ENCODE peak calls at places on chromosomes 4 and X, in six cellular contexts. One of them, this sample, is unnamed.

GRCh38 chrX:24789047-24789446 is 95.3 kb downstream of the POLA1 start:
- DNase-seq in right atrium auricular region: no peak
- DNase-seq in pancreas: no peak
- DNase-seq in GM06990: no peak
- DNase-seq in endothelial cell: no peak
- DNase-seq in neural crest cell: no peak
- DNase-seq in this sample: no peak

GRCh38 chr4:146370841-146371240 is 150.9 kb downstream of the SLC10A7 start:
- DNase-seq in GM06990: no peak
- DNase-seq in neural crest cell: no peak
- DNase-seq in pancreas: no peak
- DNase-seq in endothelial cell: no peak
- DNase-seq in right atrium auricular region: no peak
- DNase-seq in this sample: no peak

GRCh38 chrX:152929898-152930297 is 32.0 kb downstream of the ZNF185 start:
- DNase-seq in pancreas: no peak
- DNase-seq in GM06990: no peak
- DNase-seq in endothelial cell: no peak
- DNase-seq in right atrium auricular region: no peak
- DNase-seq in neural crest cell: no peak
- DNase-seq in this sample: no peak

GRCh38 chr4:151675366-151676060 is 85.3 kb downstream of the GATB start:
- DNase-seq in right atrium auricular region: no peak
- DNase-seq in neural crest cell: no peak
- DNase-seq in endothelial cell: no peak
- DNase-seq in GM06990: no peak
- DNase-seq in pancreas: no peak
- DNase-seq in this sample: no peak

GRCh38 chrX:1390621-1391369 is 1.1 kb downstream of the SLC25A6 start:
- DNase-seq in GM06990: no peak
- DNase-seq in pancreas: peak
- DNase-seq in right atrium auricular region: peak
- DNase-seq in neural crest cell: no peak
- DNase-seq in endothelial cell: no peak
- DNase-seq in this sample: peak

GRCh38 chrX:130246084-130246483 is 22.6 kb downstream of the ZNF280C start:
- DNase-seq in endothelial cell: no peak
- DNase-seq in right atrium auricular region: no peak
- DNase-seq in pancreas: no peak
- DNase-seq in GM06990: no peak
- DNase-seq in neural crest cell: no peak
- DNase-seq in this sample: no peak

GRCh38 chr4:141815646-141816045 is 179.3 kb downstream of the IL15 start:
- DNase-seq in pancreas: no peak
- DNase-seq in right atrium auricular region: no peak
- DNase-seq in neural crest cell: no peak
- DNase-seq in endothelial cell: no peak
- DNase-seq in GM06990: no peak
- DNase-seq in this sample: no peak

GRCh38 chrX:149511081-149511480 is 6.0 kb upstream of the IDS start:
- DNase-seq in endothelial cell: no peak
- DNase-seq in right atrium auricular region: no peak
- DNase-seq in pancreas: no peak
- DNase-seq in neural crest cell: no peak
- DNase-seq in GM06990: no peak
- DNase-seq in this sample: no peak

GRCh38 chr4:40998680-40999358 is 215.5 kb downstream of the APBB2 start:
- DNase-seq in GM06990: no peak
- DNase-seq in pancreas: no peak
- DNase-seq in right atrium auricular region: no peak
- DNase-seq in neural crest cell: no peak
- DNase-seq in endothelial cell: no peak
- DNase-seq in this sample: no peak

GRCh38 chr4:145234086-145234694 is 53.8 kb upstream of the OTUD4 start:
- DNase-seq in endothelial cell: peak
- DNase-seq in right atrium auricular region: no peak
- DNase-seq in neural crest cell: peak
- DNase-seq in GM06990: peak
- DNase-seq in pancreas: peak
- DNase-seq in this sample: peak

GRCh38 chr4:113784497-113785254 is 23.1 kb upstream of the CAMK2D start:
- DNase-seq in pancreas: no peak
- DNase-seq in neural crest cell: no peak
- DNase-seq in endothelial cell: no peak
- DNase-seq in GM06990: no peak
- DNase-seq in right atrium auricular region: no peak
- DNase-seq in this sample: no peak

GRCh38 chr4:53168237-53168636 is 197.6 kb downstream of the SCFD2 start:
- DNase-seq in endothelial cell: no peak
- DNase-seq in GM06990: no peak
- DNase-seq in pancreas: no peak
- DNase-seq in neural crest cell: no peak
- DNase-seq in right atrium auricular region: no peak
- DNase-seq in this sample: no peak

GRCh38 chrX:28099166-28099565 is 117.9 kb upstream of the DCAF8L1 start:
- DNase-seq in right atrium auricular region: no peak
- DNase-seq in neural crest cell: no peak
- DNase-seq in pancreas: no peak
- DNase-seq in GM06990: no peak
- DNase-seq in endothelial cell: no peak
- DNase-seq in this sample: no peak

GRCh38 chr4:16693040-16693506 is 205.4 kb downstream of the LDB2 start:
- DNase-seq in pancreas: no peak
- DNase-seq in right atrium auricular region: no peak
- DNase-seq in neural crest cell: no peak
- DNase-seq in endothelial cell: no peak
- DNase-seq in GM06990: no peak
- DNase-seq in this sample: no peak

GRCh38 chr4:109134268-109134667 is 168.2 kb downstream of the COL25A1 start:
- DNase-seq in GM06990: no peak
- DNase-seq in right atrium auricular region: no peak
- DNase-seq in endothelial cell: no peak
- DNase-seq in neural crest cell: no peak
- DNase-seq in pancreas: no peak
- DNase-seq in this sample: no peak

GRCh38 chrX:19849433-19850190 is 37.8 kb downstream of the SH3KBP1 start:
- DNase-seq in pancreas: no peak
- DNase-seq in right atrium auricular region: no peak
- DNase-seq in GM06990: no peak
- DNase-seq in endothelial cell: no peak
- DNase-seq in neural crest cell: no peak
- DNase-seq in this sample: no peak

GRCh38 chr4:54384563-54384962 is 155.5 kb downstream of the PDGFRA start:
- DNase-seq in endothelial cell: peak
- DNase-seq in neural crest cell: no peak
- DNase-seq in GM06990: no peak
- DNase-seq in pancreas: no peak
- DNase-seq in right atrium auricular region: no peak
- DNase-seq in this sample: no peak

GRCh38 chrX:20435913-20436312 is 169.2 kb upstream of the RPS6KA3 start:
- DNase-seq in GM06990: no peak
- DNase-seq in right atrium auricular region: no peak
- DNase-seq in pancreas: no peak
- DNase-seq in endothelial cell: no peak
- DNase-seq in neural crest cell: no peak
- DNase-seq in this sample: no peak

GRCh38 chr4:153447175-153447887 is 18.8 kb upstream of the TMEM131L start:
- DNase-seq in neural crest cell: no peak
- DNase-seq in pancreas: no peak
- DNase-seq in endothelial cell: no peak
- DNase-seq in right atrium auricular region: no peak
- DNase-seq in GM06990: no peak
- DNase-seq in this sample: no peak

GRCh38 chr4:76723916-76724315 is 174.0 kb downstream of the SOWAHB start:
- DNase-seq in pancreas: no peak
- DNase-seq in neural crest cell: no peak
- DNase-seq in GM06990: no peak
- DNase-seq in right atrium auricular region: no peak
- DNase-seq in endothelial cell: no peak
- DNase-seq in this sample: no peak

GRCh38 chr4:81565137-81565870 is 93.6 kb upstream of the RASGEF1B start:
- DNase-seq in pancreas: peak
- DNase-seq in GM06990: no peak
- DNase-seq in neural crest cell: peak
- DNase-seq in right atrium auricular region: peak
- DNase-seq in endothelial cell: peak
- DNase-seq in this sample: peak

GRCh38 chr4:150493846-150494245 is 88.1 kb upstream of the MAB21L2 start:
- DNase-seq in pancreas: no peak
- DNase-seq in right atrium auricular region: no peak
- DNase-seq in neural crest cell: no peak
- DNase-seq in endothelial cell: no peak
- DNase-seq in GM06990: no peak
- DNase-seq in this sample: no peak

GRCh38 chr4:54626113-54626512 is 31.6 kb upstream of the KIT start:
- DNase-seq in neural crest cell: no peak
- DNase-seq in right atrium auricular region: no peak
- DNase-seq in pancreas: peak
- DNase-seq in GM06990: no peak
- DNase-seq in endothelial cell: no peak
- DNase-seq in this sample: no peak

GRCh38 chr4:152348670-152349069 is 187.2 kb downstream of the FBXW7 start:
- DNase-seq in neural crest cell: no peak
- DNase-seq in GM06990: no peak
- DNase-seq in right atrium auricular region: no peak
- DNase-seq in pancreas: no peak
- DNase-seq in endothelial cell: no peak
- DNase-seq in this sample: no peak

GRCh38 chr4:38386654-38387188 is 277.3 kb upstream of the KLF3 start:
- DNase-seq in pancreas: no peak
- DNase-seq in right atrium auricular region: no peak
- DNase-seq in endothelial cell: no peak
- DNase-seq in neural crest cell: no peak
- DNase-seq in GM06990: no peak
- DNase-seq in this sample: no peak

GRCh38 chr4:155900402-155900801 is 3.1 kb upstream of the TDO2 start:
- DNase-seq in pancreas: no peak
- DNase-seq in neural crest cell: no peak
- DNase-seq in endothelial cell: no peak
- DNase-seq in GM06990: no peak
- DNase-seq in right atrium auricular region: no peak
- DNase-seq in this sample: no peak

GRCh38 chr4:116705466-116705865 is 379.9 kb downstream of the TRAM1L1 start:
- DNase-seq in right atrium auricular region: no peak
- DNase-seq in pancreas: no peak
- DNase-seq in neural crest cell: no peak
- DNase-seq in GM06990: no peak
- DNase-seq in endothelial cell: no peak
- DNase-seq in this sample: no peak

GRCh38 chr4:122917731-122918130 is 4.7 kb downstream of the NUDT6 start:
- DNase-seq in right atrium auricular region: no peak
- DNase-seq in GM06990: no peak
- DNase-seq in pancreas: no peak
- DNase-seq in endothelial cell: no peak
- DNase-seq in neural crest cell: no peak
- DNase-seq in this sample: no peak

GRCh38 chr4:116180056-116180690 is 905.2 kb downstream of the TRAM1L1 start:
- DNase-seq in right atrium auricular region: no peak
- DNase-seq in neural crest cell: no peak
- DNase-seq in GM06990: no peak
- DNase-seq in pancreas: no peak
- DNase-seq in endothelial cell: no peak
- DNase-seq in this sample: no peak

GRCh38 chrX:155334486-155335316 is at the start of gene CLIC2:
- DNase-seq in GM06990: peak
- DNase-seq in endothelial cell: no peak
- DNase-seq in right atrium auricular region: peak
- DNase-seq in pancreas: no peak
- DNase-seq in neural crest cell: no peak
- DNase-seq in this sample: peak

GRCh38 chr4:47577779-47578553 is 92.9 kb downstream of the ATP10D start:
- DNase-seq in GM06990: no peak
- DNase-seq in endothelial cell: no peak
- DNase-seq in right atrium auricular region: peak
- DNase-seq in neural crest cell: no peak
- DNase-seq in pancreas: no peak
- DNase-seq in this sample: no peak

GRCh38 chr4:102344520-102344954 is 745 bp downstream of the SLC39A8 start:
- DNase-seq in right atrium auricular region: peak
- DNase-seq in GM06990: peak
- DNase-seq in endothelial cell: peak
- DNase-seq in pancreas: peak
- DNase-seq in neural crest cell: peak
- DNase-seq in this sample: peak
- TF ChIP-seq CTCF in right atrium auricular region: no peak
- TF ChIP-seq CTCF in GM06990: no peak
- TF ChIP-seq CTCF in endothelial cell: no peak
- TF ChIP-seq CTCF in pancreas: no peak
- TF ChIP-seq CTCF in neural crest cell: no peak
- TF ChIP-seq CTCF in this sample: no peak

GRCh38 chr4:189436207-189436606 is 504.5 kb upstream of the FRG1 start:
- DNase-seq in right atrium auricular region: no peak
- DNase-seq in neural crest cell: no peak
- DNase-seq in pancreas: no peak
- DNase-seq in GM06990: no peak
- DNase-seq in endothelial cell: peak
- DNase-seq in this sample: no peak
- TF ChIP-seq CTCF in right atrium auricular region: no peak
- TF ChIP-seq CTCF in neural crest cell: peak
- TF ChIP-seq CTCF in pancreas: peak
- TF ChIP-seq CTCF in GM06990: peak
- TF ChIP-seq CTCF in endothelial cell: no peak
- TF ChIP-seq CTCF in this sample: no peak

DNA sequence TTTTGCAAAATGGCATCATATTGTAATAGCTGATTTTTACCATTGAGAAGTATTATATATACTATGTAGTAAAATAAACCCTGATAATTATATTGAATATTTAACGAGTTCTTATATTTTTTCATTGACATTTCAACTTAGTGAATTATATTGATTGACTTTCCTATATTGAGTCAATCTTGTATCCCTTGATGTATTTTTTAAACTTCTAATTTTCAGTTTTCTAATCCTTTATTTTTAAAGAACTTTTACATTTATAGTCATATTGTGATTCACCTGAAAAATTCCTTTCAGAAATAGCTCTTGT is 54.4 kb downstream of the CXCL1 start:
- DNase-seq in endothelial cell: no peak
- DNase-seq in right atrium auricular region: no peak
- DNase-seq in GM06990: no peak
- DNase-seq in pancreas: no peak
- DNase-seq in neural crest cell: no peak
- DNase-seq in this sample: no peak
- TF ChIP-seq CTCF in endothelial cell: no peak
- TF ChIP-seq CTCF in right atrium auricular region: no peak
- TF ChIP-seq CTCF in GM06990: no peak
- TF ChIP-seq CTCF in pancreas: no peak
- TF ChIP-seq CTCF in neural crest cell: no peak
- TF ChIP-seq CTCF in this sample: no peak

DNA sequence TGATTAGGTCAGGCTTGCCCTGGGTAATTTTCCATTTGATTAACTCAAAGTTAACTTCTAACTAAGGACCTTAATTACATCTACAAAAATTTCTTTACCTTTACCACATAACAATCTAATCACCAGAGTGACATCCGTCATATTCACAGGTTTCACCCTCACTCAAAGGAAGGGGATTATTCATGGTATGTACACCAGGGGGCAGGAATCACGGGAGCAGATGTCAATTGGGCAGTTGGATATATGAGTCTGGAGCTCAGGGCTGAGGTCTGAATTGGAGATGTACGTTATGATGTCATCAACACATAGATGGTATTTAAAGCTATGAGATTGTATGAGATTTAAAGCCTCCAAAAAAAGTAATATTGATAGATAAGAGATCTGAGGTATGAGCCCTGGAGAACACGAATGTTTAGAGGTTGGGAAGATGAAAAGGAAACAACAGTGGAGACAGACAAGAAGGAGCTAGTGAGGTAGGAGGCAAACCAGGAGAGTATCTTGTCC is 52.9 kb downstream of the PGRMC1 start:
- DNase-seq in pancreas: no peak
- DNase-seq in neural crest cell: no peak
- DNase-seq in GM06990: no peak
- DNase-seq in endothelial cell: no peak
- DNase-seq in right atrium auricular region: no peak
- DNase-seq in this sample: no peak
- TF ChIP-seq CTCF in pancreas: no peak
- TF ChIP-seq CTCF in neural crest cell: no peak
- TF ChIP-seq CTCF in GM06990: no peak
- TF ChIP-seq CTCF in endothelial cell: peak
- TF ChIP-seq CTCF in right atrium auricular region: no peak
- TF ChIP-seq CTCF in this sample: no peak